ENCODE peak calls at places on chromosomes 1 and 21, in eight cellular contexts. F is RWPE1, R is hypothalamus, L is NCI-H446, J is caudate nucleus, D is OCI-M1, I is bronchial epithelial cell, S is A673. W is an unnamed sample.

GRCh38 chr1:226129230-226129629 is 57.3 kb downstream of the ACBD3 start:
- DNase-seq in F (no peak), S (no peak), J (no peak), D (no peak), R (no peak), I (no peak), L (no peak), W (no peak)

GRCh38 chr1:165069829-165070228 is 286.7 kb downstream of the LMX1A start:
- DNase-seq in R (peak; percentile 44), L (no peak), S (no peak), D (no peak), I (no peak), F (no peak), J (peak; percentile 41), W (no peak)

GRCh38 chr1:101977266-101977665 is 19.5 kb downstream of the OLFM3 start:
- DNase-seq in D (no peak), S (no peak), L (no peak), F (no peak), R (no peak), J (no peak), I (no peak), W (no peak)

GRCh38 chr1:198970919-198971318 is 332.1 kb downstream of the PTPRC start:
- DNase-seq in S (peak; percentile 41), L (no peak), J (no peak), F (peak; percentile 54), I (peak; percentile 83), D (peak; percentile 87), R (no peak), W (peak; percentile 10)

GRCh38 chr1:27724961-27725373 is 794 bp upstream of the FAM76A start:
- DNase-seq in F (no peak), I (peak; percentile 30), S (peak; percentile 54), D (no peak), R (peak; percentile 28), J (no peak), L (peak; percentile 26), W (peak; percentile 13)

GRCh38 chr1:119675349-119676343 is 27.6 kb upstream of the ZNF697 start:
- DNase-seq in L (peak; percentile 73), J (peak; percentile 39), I (peak; percentile 88), R (peak; percentile 65), D (peak; percentile 96), S (peak; percentile 90), F (peak; percentile 78), W (peak; percentile 92)

GRCh38 chr21:17455451-17455850 is 57.4 kb upstream of the CXADR start:
- DNase-seq in R (no peak), D (no peak), S (no peak), L (no peak), F (no peak), I (no peak), J (no peak), W (no peak)

GRCh38 chr1:178328728-178329127 is 168.0 kb downstream of the CLEC20A start:
- DNase-seq in J (no peak), L (no peak), F (no peak), I (no peak), D (no peak), S (no peak), R (no peak), W (no peak)

GRCh38 chr1:67705735-67706454 is 20.9 kb downstream of the GADD45A start:
- DNase-seq in R (no peak), L (no peak), I (no peak), D (no peak), S (no peak), F (no peak), J (no peak), W (no peak)

GRCh38 chr1:116722016-116722838 is 32.0 kb upstream of the CD2 start:
- DNase-seq in S (no peak), I (peak; percentile 98), L (no peak), J (no peak), D (no peak), F (peak; percentile 75), R (no peak), W (no peak)

GRCh38 chr1:244154882-244155531 is 103.9 kb downstream of the ZBTB18 start:
- DNase-seq in F (no peak), R (peak; percentile 75), S (no peak), D (no peak), I (no peak), L (no peak), J (peak; percentile 35), W (no peak)

GRCh38 chr1:156123356-156124196 is 9.1 kb downstream of the LMNA start:
- DNase-seq in L (peak; percentile 94), J (peak; percentile 81), F (peak; percentile 79), D (peak; percentile 96), S (peak; percentile 92), R (peak; percentile 94), I (peak; percentile 97), W (peak; percentile 98)

GRCh38 chr21:37916795-37917142 is 512 bp upstream of the KCNJ6 start:
- DNase-seq in L (peak; percentile 40), S (peak; percentile 29), D (no peak), I (no peak), F (no peak), R (no peak), J (no peak), W (no peak)

GRCh38 chr21:33299181-33299752 is 25.5 kb upstream of the IFNAR1 start:
- DNase-seq in D (no peak), L (no peak), I (peak; percentile 72), F (peak; percentile 48), J (no peak), R (no peak), S (no peak), W (no peak)